ENCODE peak calls at places on chromosome 13, in ten cellular contexts. G is IMR-90, K is AG09309, A is lower leg skin, W is cardiac muscle cell, J is fibroblast of the aortic adventitia, F is prostate gland, P is AG04450, D is pancreas, L is coronary artery. H is an unnamed sample.

GRCh38 chr13:46354143-46355087 is 32.6 kb downstream of the RUBCNL start:
- DNase-seq in G (peak), K (peak), A (no peak), W (no peak), J (peak), F (no peak), P (peak), D (no peak), L (no peak), H (peak)

GRCh38 chr13:40666905-40667621 is 622 bp upstream of the FOXO1 start:
- DNase-seq in G (no peak), K (no peak), A (peak), W (peak), J (no peak), F (peak), P (no peak), D (peak), L (peak), H (no peak)

GRCh38 chr13:21568854-21569253 is 35.1 kb downstream of the MICU2 start:
- DNase-seq in G (no peak), K (no peak), A (no peak), W (no peak), J (no peak), F (no peak), P (no peak), D (no peak), L (no peak), H (no peak)

GRCh38 chr13:95643471-95643813 is 1.1 kb downstream of the DZIP1 start:
- DNase-seq in G (peak), K (no peak), A (no peak), W (peak), J (peak), F (no peak), P (no peak), D (no peak), L (no peak), H (peak)

GRCh38 chr13:80037505-80037888 is 303.4 kb downstream of the SPRY2 start:
- DNase-seq in G (peak), K (peak), A (no peak), W (no peak), J (peak), F (no peak), P (peak), D (no peak), L (no peak), H (peak)

GRCh38 chr13:41562083-41562482 is 104.7 kb downstream of the RGCC start:
- DNase-seq in G (peak), K (peak), A (peak), W (no peak), J (peak), F (no peak), P (peak), D (no peak), L (no peak), H (peak)

GRCh38 chr13:112619730-112620639 is 32.0 kb upstream of the TUBGCP3 start:
- DNase-seq in G (no peak), K (no peak), A (no peak), W (peak), J (peak), F (no peak), P (no peak), D (no peak), L (no peak), H (peak)

GRCh38 chr13:87057807-87058520 is 613.2 kb upstream of the SLITRK5 start:
- DNase-seq in G (peak), K (no peak), A (no peak), W (no peak), J (no peak), F (no peak), P (no peak), D (no peak), L (no peak), H (no peak)

DNA sequence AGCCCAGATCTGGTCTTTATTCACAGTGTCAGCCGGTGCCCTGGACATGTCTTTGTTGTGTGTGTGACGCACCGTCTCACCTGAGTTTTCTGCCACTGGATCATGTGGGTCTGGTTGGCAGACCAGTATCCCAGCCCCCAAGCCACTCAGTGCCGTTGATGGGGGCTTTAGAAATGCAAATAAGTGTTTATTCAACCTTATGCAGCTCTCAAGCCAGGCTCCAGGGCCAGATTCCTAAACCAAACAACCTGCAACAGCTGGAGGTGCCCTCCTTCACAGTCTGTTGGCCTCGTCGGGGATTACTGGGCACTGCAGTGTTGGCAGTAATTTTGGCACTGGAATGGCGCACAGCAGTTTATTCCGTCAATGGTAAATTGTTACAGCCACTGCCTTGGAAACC is 21.6 kb downstream of the FAM124A start:
- DNase-seq in G (no peak), K (no peak), A (no peak), W (no peak), J (no peak), F (no peak), P (no peak), D (no peak), L (no peak), H (no peak)
- H3K4me3 ChIP-seq in G (no peak), K (no peak), A (no peak), W (no peak), J (no peak), F (no peak), P (no peak), D (no peak), L (no peak), H (no peak)

DNA sequence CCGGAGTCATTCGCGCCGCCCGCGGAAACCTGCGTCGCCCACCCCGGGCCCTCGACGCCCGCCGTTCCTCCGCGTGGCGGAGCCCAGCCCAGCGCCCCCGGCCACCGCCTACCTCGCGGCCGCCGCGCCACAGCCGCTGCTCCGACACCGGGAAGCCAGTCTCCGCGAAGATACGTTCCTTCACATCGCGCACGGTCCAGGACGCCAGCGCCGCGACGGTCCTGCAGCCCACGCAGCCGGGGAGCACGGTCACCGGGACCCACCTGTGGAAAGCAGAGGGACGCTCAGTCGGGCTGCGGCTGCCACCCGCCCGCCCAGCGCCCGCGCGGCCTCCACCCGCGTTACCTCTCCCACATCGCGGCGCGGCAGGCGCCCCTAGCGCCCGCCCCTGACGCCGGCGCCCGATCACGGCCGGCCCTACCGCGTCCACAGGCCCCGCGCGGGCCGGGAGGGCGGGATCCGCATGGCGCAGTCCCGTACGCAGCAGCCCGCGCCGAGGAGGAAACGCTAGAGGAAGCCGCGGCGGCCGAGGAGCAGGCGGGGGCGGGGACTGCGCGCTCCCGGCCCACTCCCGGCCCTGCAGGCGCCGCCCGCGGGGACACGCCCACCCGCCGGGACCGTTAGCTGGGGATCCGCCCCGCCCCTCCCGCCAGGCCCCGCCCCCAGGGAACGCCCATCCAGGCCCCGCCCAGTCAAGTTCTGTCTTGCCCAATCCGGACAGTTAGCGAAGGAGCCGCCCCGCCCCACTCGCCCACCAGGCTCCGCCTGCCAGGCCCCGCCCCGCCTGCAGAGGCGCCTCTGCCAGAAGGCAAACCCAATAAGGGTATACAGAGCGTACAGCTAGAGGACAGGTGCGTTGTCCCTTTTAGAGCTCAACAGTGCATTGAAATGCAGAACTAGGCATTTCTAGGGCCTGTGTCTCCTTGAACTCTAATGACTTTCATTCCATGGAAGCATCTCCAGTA is 58.2 kb downstream of the SACS start:
- DNase-seq in G (peak), K (peak), A (peak), W (peak), J (peak), F (peak), P (peak), D (peak), L (peak), H (peak)
- TF ChIP-seq CTCF in G (peak), K (no peak), A (no peak), W (no peak), J (no peak), F (no peak), P (no peak), D (no peak), L (no peak), H (no peak)

GRCh38 chr13:30006246-30006645 is 155.8 kb upstream of the UBL3 start:
- DNase-seq in G (no peak), K (no peak), A (no peak), W (no peak), J (no peak), F (no peak), P (no peak), D (no peak), L (no peak), H (no peak)

GRCh38 chr13:30004204-30004603 is 153.8 kb upstream of the UBL3 start:
- DNase-seq in G (peak), K (no peak), A (no peak), W (no peak), J (no peak), F (no peak), P (no peak), D (no peak), L (no peak), H (peak)

GRCh38 chr13:30009411-30009810 is 159.0 kb upstream of the UBL3 start:
- DNase-seq in G (no peak), K (no peak), A (no peak), W (no peak), J (no peak), F (no peak), P (no peak), D (no peak), L (no peak), H (peak)
- H3K4me3 ChIP-seq in G (no peak), K (no peak), A (no peak), W (no peak), J (no peak), F (no peak), P (no peak), D (no peak), L (no peak), H (no peak)

GRCh38 chr13:91401916-91402315 is 3.5 kb downstream of the GPC5 start:
- DNase-seq in G (no peak), K (no peak), A (no peak), W (no peak), J (no peak), F (no peak), P (no peak), D (no peak), L (no peak), H (no peak)

GRCh38 chr13:91405240-91405639 is 6.8 kb downstream of the GPC5 start:
- DNase-seq in G (no peak), K (no peak), A (no peak), W (no peak), J (no peak), F (no peak), P (no peak), D (no peak), L (no peak), H (no peak)

GRCh38 chr13:91409661-91410060 is 11.2 kb downstream of the GPC5 start:
- DNase-seq in G (no peak), K (no peak), A (no peak), W (no peak), J (no peak), F (no peak), P (no peak), D (no peak), L (no peak), H (no peak)

DNA sequence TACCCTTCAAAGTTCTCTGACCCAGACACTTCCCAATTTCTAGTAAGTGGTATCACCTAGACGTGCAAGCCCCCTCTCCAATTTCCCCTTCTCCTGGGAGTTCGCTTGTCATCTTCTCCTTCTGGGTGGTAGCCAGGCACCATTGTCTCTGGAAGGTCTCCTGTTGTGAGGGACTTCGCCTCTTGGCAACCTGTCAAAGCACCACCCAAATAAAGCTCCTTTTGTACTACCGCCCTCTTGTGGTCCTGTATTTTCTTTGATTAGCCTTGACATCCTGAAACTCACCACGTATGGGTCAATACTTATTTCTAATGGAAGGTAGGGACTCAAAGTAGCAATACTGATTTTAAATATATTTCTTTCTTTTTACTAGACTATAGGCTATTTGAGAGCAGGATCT is 8.2 kb downstream of the GPC5 start:
- DNase-seq in G (peak), K (no peak), A (no peak), W (no peak), J (peak), F (no peak), P (no peak), D (no peak), L (no peak), H (peak)
- TF ChIP-seq CTCF in G (peak), K (peak), A (no peak), W (peak), J (peak), F (peak), P (peak), D (no peak), L (no peak), H (peak)

GRCh38 chr13:77536358-77536757 is 852 bp downstream of the SCEL start:
- DNase-seq in G (no peak), K (no peak), A (no peak), W (no peak), J (no peak), F (no peak), P (no peak), D (no peak), L (no peak), H (peak)

GRCh38 chr13:77535448-77535847 is at the start of gene SCEL:
- DNase-seq in G (no peak), K (no peak), A (no peak), W (no peak), J (no peak), F (no peak), P (no peak), D (no peak), L (no peak), H (peak)

GRCh38 chr13:77530870-77531269 is 4.6 kb upstream of the SCEL start:
- DNase-seq in G (no peak), K (no peak), A (no peak), W (no peak), J (no peak), F (no peak), P (no peak), D (no peak), L (no peak), H (no peak)

GRCh38 chr13:77532983-77533382 is 2.5 kb upstream of the SCEL start:
- DNase-seq in G (no peak), K (no peak), A (no peak), W (no peak), J (no peak), F (no peak), P (no peak), D (no peak), L (no peak), H (no peak)

GRCh38 chr13:77533875-77534788 is 1.4 kb upstream of the SCEL start:
- DNase-seq in G (no peak), K (no peak), A (no peak), W (no peak), J (no peak), F (no peak), P (no peak), D (no peak), L (no peak), H (peak)
- H3K4me3 ChIP-seq in G (no peak), K (no peak), A (no peak), W (no peak), J (no peak), F (no peak), P (no peak), D (no peak), L (no peak), H (no peak)

GRCh38 chr13:90884066-90884465 is 463.4 kb upstream of the MIR17HG start:
- DNase-seq in G (no peak), K (no peak), A (no peak), W (no peak), J (no peak), F (no peak), P (no peak), D (no peak), L (no peak), H (peak)

GRCh38 chr13:90880790-90881189 is 466.7 kb upstream of the MIR17HG start:
- DNase-seq in G (no peak), K (no peak), A (no peak), W (no peak), J (no peak), F (no peak), P (no peak), D (no peak), L (no peak), H (no peak)

GRCh38 chr13:90882551-90882950 is 464.9 kb upstream of the MIR17HG start:
- DNase-seq in G (no peak), K (no peak), A (no peak), W (no peak), J (no peak), F (no peak), P (no peak), D (no peak), L (no peak), H (no peak)

GRCh38 chr13:90883592-90883991 is 463.9 kb upstream of the MIR17HG start:
- DNase-seq in G (no peak), K (no peak), A (no peak), W (no peak), J (no peak), F (no peak), P (no peak), D (no peak), L (no peak), H (no peak)
- TF ChIP-seq CTCF in G (no peak), K (no peak), A (no peak), W (no peak), J (no peak), F (no peak), P (no peak), D (no peak), L (no peak), H (no peak)

GRCh38 chr13:34040863-34041262 is 222.9 kb downstream of the RFC3 start:
- DNase-seq in G (no peak), K (no peak), A (no peak), W (no peak), J (no peak), F (no peak), P (no peak), D (no peak), L (no peak), H (no peak)

GRCh38 chr13:34039678-34040077 is 221.7 kb downstream of the RFC3 start:
- DNase-seq in G (no peak), K (no peak), A (no peak), W (no peak), J (no peak), F (no peak), P (no peak), D (no peak), L (no peak), H (no peak)

GRCh38 chr13:34037636-34038325 is 219.8 kb downstream of the RFC3 start:
- DNase-seq in G (no peak), K (no peak), A (no peak), W (no peak), J (no peak), F (no peak), P (no peak), D (no peak), L (no peak), H (no peak)

GRCh38 chr13:34035676-34036325 is 217.9 kb downstream of the RFC3 start:
- DNase-seq in G (no peak), K (no peak), A (no peak), W (no peak), J (no peak), F (no peak), P (no peak), D (no peak), L (no peak), H (peak)

DNA sequence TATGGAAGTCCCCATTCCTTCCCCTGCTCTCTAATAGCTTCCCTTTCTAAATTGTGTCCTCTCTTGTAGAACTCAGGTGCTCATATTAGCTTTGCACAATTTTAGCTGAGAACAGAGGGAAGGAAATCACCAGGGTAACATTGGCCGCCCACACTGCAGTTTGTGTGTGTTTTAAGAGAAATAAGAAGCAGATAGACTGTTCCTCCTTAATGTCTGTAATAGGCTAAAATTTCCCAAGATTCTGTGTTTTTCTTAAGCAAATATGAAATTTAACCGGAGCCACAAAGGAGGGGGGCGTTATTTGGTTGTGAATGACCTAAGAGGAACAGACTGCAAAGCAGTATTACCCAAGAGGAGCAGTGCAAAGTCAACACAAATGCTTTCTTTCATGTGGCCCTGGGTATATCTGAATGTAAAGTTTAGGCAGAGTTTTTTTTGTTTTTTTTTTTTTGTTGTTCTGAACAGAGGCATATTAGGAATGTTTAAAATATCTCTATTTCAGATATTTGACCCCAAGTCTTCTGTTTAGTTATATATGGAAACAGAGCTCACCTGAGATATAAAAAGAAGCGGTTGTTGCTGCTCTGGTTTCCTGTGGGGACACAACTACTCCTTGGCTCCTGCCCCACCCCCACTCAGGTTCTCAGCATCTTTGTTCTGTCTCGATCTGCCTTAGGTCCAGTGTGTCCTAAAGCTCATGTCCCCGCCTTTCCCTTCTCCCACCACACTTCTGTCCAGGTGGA is 220.5 kb downstream of the RFC3 start:
- DNase-seq in G (no peak), K (no peak), A (no peak), W (no peak), J (no peak), F (no peak), P (no peak), D (no peak), L (no peak), H (no peak)
- H3K4me3 ChIP-seq in G (no peak), K (no peak), A (no peak), W (no peak), J (no peak), F (no peak), P (no peak), D (no peak), L (no peak), H (no peak)

GRCh38 chr13:77014906-77015685 is 11.9 kb downstream of the FBXL3 start:
- DNase-seq in G (no peak), K (no peak), A (no peak), W (no peak), J (no peak), F (no peak), P (no peak), D (no peak), L (no peak), H (no peak)
- TF ChIP-seq CTCF in G (no peak), K (no peak), A (no peak), W (no peak), J (no peak), F (no peak), P (no peak), D (no peak), L (no peak), H (no peak)